ENCODE peak calls at places on chromosomes 1 and 21, in six cellular contexts. J is GM12878, W is K562, R is tibial nerve, I is sigmoid colon, D is transverse colon. Q is an unnamed sample. For H3K4me1 and H3K27me3, the result is how much of the 10 kb centered on the place peaks cover.

GRCh38 chr21:35150562-35151226 is 101.6 kb upstream of the RUNX1 start:
- DNase-seq in J (no peak), W (no peak), R (no peak), I (no peak), D (no peak), Q (no peak)

GRCh38 chr21:15706686-15707085 is 23.1 kb upstream of the USP25 start:
- DNase-seq in J (no peak), W (no peak), R (no peak), I (no peak), D (peak), Q (no peak)

GRCh38 chr1:39115271-39116110 is 89.0 kb upstream of the MACF1 start:
- DNase-seq in J (no peak), W (peak), R (no peak), I (no peak), D (no peak), Q (no peak)

GRCh38 chr1:218779341-218779831 is 394.3 kb upstream of the LYPLAL1 start:
- DNase-seq in J (no peak), W (no peak), R (no peak), I (no peak), D (no peak), Q (no peak)

GRCh38 chr1:228860911-228861829 is 125.9 kb downstream of the RHOU start:
- DNase-seq in J (peak), W (no peak), R (no peak), I (no peak), D (peak), Q (peak)

GRCh38 chr21:42809577-42810440 is 69.5 kb downstream of the WDR4 start:
- DNase-seq in J (no peak), W (no peak), R (no peak), I (no peak), D (no peak), Q (no peak)

GRCh38 chr1:116874622-116875277 is 35.0 kb upstream of the PTGFRN start:
- DNase-seq in J (no peak), W (no peak), R (no peak), I (no peak), D (no peak), Q (no peak)

GRCh38 chr1:12406218-12407021 is 176.6 kb downstream of the VPS13D start:
- DNase-seq in J (no peak), W (no peak), R (no peak), I (no peak), D (no peak), Q (no peak)

GRCh38 chr1:210541680-210542358 is 213.1 kb downstream of the HHAT start:
- DNase-seq in J (no peak), W (no peak), R (no peak), I (no peak), D (no peak), Q (no peak)

GRCh38 chr1:81097860-81098259 is 702.9 kb upstream of the ADGRL2 start:
- DNase-seq in J (no peak), W (no peak), R (no peak), I (no peak), D (no peak), Q (no peak)

GRCh38 chr1:3530086-3530930 is 75.8 kb downstream of the ARHGEF16 start:
- DNase-seq in J (no peak), W (no peak), R (no peak), I (no peak), D (peak), Q (no peak)

GRCh38 chr1:7538849-7539771 is 232.0 kb upstream of the VAMP3 start:
- DNase-seq in J (no peak), W (no peak), R (no peak), I (no peak), D (no peak), Q (no peak)

GRCh38 chr1:166165661-166166399 is 971 bp downstream of the FAM78B start:
- DNase-seq in J (no peak), W (no peak), R (no peak), I (no peak), D (peak), Q (peak)

GRCh38 chr1:69055223-69055622 is 512.5 kb upstream of the LRRC7 start:
- DNase-seq in J (no peak), W (no peak), R (no peak), I (no peak), D (no peak), Q (no peak)

GRCh38 chr1:38231941-38232340 is 185.3 kb upstream of the POU3F1 start:
- DNase-seq in J (no peak), W (no peak), R (no peak), I (no peak), D (no peak), Q (no peak)

GRCh38 chr1:233440952-233441401 is 113.5 kb downstream of the MAP3K21 start:
- DNase-seq in J (peak), W (peak), R (no peak), I (no peak), D (no peak), Q (no peak)

GRCh38 chr1:167720965-167721616 is 691 bp upstream of the MPZL1 start:
- DNase-seq in J (no peak), W (no peak), R (no peak), I (no peak), D (peak), Q (peak)

GRCh38 chr1:168032048-168032447 is 95.2 kb upstream of the MPC2 start:
- DNase-seq in J (no peak), W (no peak), R (no peak), I (no peak), D (no peak), Q (no peak)

GRCh38 chr1:40784141-40784770 is 669 bp downstream of the KCNQ4 start:
- DNase-seq in J (no peak), W (peak), R (no peak), I (no peak), D (no peak), Q (peak)

GRCh38 chr1:112995890-112996289 is 39.9 kb upstream of the SLC16A1 start:
- DNase-seq in J (no peak), W (no peak), R (no peak), I (no peak), D (no peak), Q (no peak)

GRCh38 chr1:220696863-220697231 is 6.7 kb downstream of the C1orf115 start:
- DNase-seq in J (no peak), W (no peak), R (no peak), I (no peak), D (no peak), Q (no peak)

GRCh38 chr1:91400133-91400725 is 4.4 kb downstream of the HFM1 start:
- DNase-seq in J (no peak), W (no peak), R (no peak), I (no peak), D (no peak), Q (no peak)

GRCh38 chr1:76093931-76094330 is 19.4 kb downstream of the ST6GALNAC3 start:
- DNase-seq in J (no peak), W (no peak), R (no peak), I (no peak), D (no peak), Q (no peak)

GRCh38 chr1:167493372-167493771 is 25.0 kb downstream of the CD247 start:
- DNase-seq in J (no peak), W (no peak), R (no peak), I (peak), D (no peak), Q (no peak)

GRCh38 chr1:27968692-27969091 is 8.9 kb downstream of the XKR8 start:
- DNase-seq in J (no peak), W (no peak), R (no peak), I (no peak), D (no peak), Q (no peak)

GRCh38 chr1:182054698-182055326 is 6.7 kb downstream of the ZNF648 start:
- DNase-seq in J (peak), W (peak), R (peak), I (no peak), D (peak), Q (peak)

GRCh38 chr1:145985502-145986439 is 10.6 kb downstream of the TXNIP start:
- DNase-seq in J (no peak), W (no peak), R (no peak), I (peak), D (no peak), Q (peak)

GRCh38 chr1:19374402-19374801 is 62.3 kb downstream of the SLC66A1 start:
- DNase-seq in J (no peak), W (peak), R (no peak), I (no peak), D (no peak), Q (no peak)

GRCh38 chr1:221961532-221962292 is 219.8 kb upstream of the DUSP10 start:
- DNase-seq in J (peak), W (peak), R (no peak), I (no peak), D (no peak), Q (peak)

GRCh38 chr1:7474786-7475502 is 296.2 kb upstream of the VAMP3 start:
- DNase-seq in J (no peak), W (peak), R (no peak), I (no peak), D (no peak), Q (peak)

GRCh38 chr1:114719424-114719787 is 2.8 kb upstream of the NRAS start:
- DNase-seq in J (no peak), W (no peak), R (no peak), I (no peak), D (no peak), Q (no peak)

GRCh38 chr1:41672641-41673313 is 188.3 kb upstream of the EDN2 start:
- DNase-seq in J (no peak), W (no peak), R (no peak), I (no peak), D (no peak), Q (no peak)

GRCh38 chr1:226644541-226645176 is 94.4 kb downstream of the ITPKB start:
- DNase-seq in J (no peak), W (no peak), R (no peak), I (peak), D (no peak), Q (no peak)

GRCh38 chr21:33229776-33230517 is at the start of gene IFNAR2:
- DNase-seq in J (no peak), W (peak), R (peak), I (peak), D (peak), Q (peak)

GRCh38 chr1:23395162-23395724 is 25.6 kb upstream of the ZNF436 start:
- DNase-seq in J (no peak), W (no peak), R (no peak), I (no peak), D (no peak), Q (no peak)

GRCh38 chr1:172674831-172675613 is 16.1 kb downstream of the FASLG start:
- DNase-seq in J (no peak), W (no peak), R (no peak), I (no peak), D (no peak), Q (no peak)

DNA sequence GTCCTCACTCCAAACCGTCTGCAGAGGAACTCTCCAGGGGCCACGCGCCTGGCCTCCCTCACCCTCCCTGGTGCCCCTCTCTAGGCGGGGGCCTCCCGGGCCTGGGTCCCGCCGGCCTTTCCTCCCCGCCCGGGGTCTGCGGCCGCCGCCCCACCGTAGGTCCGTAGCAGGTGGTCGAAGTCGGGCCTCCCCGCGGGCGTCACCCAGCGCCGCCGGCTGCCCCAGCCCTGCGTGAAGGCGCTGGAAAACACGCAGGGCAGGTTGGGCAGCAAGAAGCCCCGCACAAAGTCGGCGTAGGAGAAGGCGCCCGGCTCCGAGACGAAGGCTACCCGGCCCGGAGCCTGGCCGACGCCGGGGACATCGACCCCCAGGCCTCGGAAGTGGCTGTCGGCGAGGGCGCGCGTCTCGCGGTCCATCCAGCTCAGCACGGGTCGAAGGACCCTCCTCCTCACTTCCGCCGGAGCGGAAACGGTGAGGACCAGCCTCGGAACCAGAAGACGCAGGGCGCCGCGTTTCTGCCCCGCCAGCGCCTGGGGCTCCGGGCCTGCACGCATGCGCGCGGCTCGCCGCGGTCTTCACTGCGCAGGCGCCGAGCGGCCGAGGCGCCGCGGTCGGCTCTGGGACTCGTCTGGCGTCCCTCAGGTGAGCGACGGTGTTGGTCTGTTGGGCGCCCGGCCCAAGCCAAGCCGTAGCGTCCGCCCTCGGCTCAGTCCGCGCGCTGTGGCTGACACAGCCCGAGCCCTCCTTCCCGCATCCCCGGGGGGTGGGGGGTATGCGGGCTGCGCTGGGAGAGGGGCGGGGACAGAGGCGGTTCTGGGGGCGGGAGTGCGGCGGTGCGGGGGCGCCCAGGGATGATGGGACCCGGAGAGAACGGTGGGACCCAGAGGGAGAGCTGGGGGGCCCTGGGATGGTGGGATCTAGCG is at the start of the genes JMJD4 and SNAP47:
- DNase-seq in J (peak), W (peak), R (peak), I (peak), D (peak), Q (peak)
- TF ChIP-seq EP300 in J (no peak), W (peak), R (peak), I (no peak), D (no peak), Q (no peak)

DNA sequence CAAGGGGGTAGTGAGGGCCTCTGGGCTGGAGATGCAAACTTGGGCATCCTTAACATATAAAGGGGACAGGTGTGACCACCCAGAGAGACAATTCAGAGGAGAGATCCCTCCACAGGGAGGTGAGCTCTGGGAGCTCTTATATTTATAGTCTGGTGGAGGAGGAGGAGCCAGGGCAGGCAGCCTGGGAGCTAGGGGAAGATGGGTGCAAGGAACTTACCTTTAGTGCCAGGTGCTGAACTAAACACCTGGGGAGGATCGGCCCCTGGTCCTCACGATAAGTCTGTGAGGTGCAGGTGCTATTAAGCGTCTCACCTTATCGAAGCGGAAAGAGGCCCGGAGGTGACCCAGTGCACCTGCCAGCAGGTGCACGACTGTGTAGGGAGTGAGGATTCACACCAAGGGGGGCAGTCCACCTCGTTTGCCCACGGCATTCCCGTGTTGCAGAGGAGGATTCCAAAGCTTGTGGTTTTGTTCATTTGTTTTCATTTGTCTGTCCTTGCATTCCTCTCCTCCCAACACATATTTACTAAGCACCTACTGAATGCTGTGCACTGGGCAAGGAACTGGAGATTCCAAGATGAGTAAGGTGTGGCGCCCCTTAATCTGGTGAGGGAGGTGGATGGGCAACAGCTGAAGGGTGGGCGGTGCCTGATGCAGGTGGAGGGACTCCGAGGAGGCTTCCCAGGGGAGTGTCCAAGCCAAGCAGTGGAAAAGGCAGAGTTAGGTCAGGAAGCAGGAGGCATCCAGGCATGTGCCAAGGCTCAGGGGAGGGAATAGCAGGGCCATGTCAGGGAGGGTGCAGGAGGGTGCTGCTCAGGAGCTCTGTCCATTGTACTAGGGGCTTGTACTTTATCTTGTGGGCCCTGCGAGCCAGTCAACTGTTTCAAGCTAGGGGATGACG is 11.4 kb downstream of the ARHGEF10L start:
- DNase-seq in J (no peak), W (no peak), R (no peak), I (no peak), D (no peak), Q (no peak)
- H3K4me1 ChIP-seq in J (under half), W (under half), R (under half), I (under half), D (under half), Q (under half)

GRCh38 chr1:20381045-20381641 is 90.5 kb downstream of the VWA5B1 start:
- DNase-seq in J (no peak), W (no peak), R (no peak), I (peak), D (no peak), Q (no peak)
- H3K27me3 ChIP-seq in J (under half), W (under half), R (under half), I (under half), D (under half), Q (under half)

GRCh38 chr1:64041366-64042131 is 161.9 kb upstream of the UBE2U start:
- DNase-seq in J (no peak), W (no peak), R (no peak), I (no peak), D (no peak), Q (no peak)

GRCh38 chr1:64038119-64038518 is 165.3 kb upstream of the UBE2U start:
- DNase-seq in J (no peak), W (no peak), R (no peak), I (no peak), D (no peak), Q (no peak)

GRCh38 chr1:64042331-64043100 is 160.9 kb upstream of the UBE2U start:
- DNase-seq in J (no peak), W (no peak), R (no peak), I (peak), D (no peak), Q (peak)

GRCh38 chr1:64036549-64036948 is 166.9 kb upstream of the UBE2U start:
- DNase-seq in J (no peak), W (no peak), R (no peak), I (no peak), D (no peak), Q (no peak)

DNA sequence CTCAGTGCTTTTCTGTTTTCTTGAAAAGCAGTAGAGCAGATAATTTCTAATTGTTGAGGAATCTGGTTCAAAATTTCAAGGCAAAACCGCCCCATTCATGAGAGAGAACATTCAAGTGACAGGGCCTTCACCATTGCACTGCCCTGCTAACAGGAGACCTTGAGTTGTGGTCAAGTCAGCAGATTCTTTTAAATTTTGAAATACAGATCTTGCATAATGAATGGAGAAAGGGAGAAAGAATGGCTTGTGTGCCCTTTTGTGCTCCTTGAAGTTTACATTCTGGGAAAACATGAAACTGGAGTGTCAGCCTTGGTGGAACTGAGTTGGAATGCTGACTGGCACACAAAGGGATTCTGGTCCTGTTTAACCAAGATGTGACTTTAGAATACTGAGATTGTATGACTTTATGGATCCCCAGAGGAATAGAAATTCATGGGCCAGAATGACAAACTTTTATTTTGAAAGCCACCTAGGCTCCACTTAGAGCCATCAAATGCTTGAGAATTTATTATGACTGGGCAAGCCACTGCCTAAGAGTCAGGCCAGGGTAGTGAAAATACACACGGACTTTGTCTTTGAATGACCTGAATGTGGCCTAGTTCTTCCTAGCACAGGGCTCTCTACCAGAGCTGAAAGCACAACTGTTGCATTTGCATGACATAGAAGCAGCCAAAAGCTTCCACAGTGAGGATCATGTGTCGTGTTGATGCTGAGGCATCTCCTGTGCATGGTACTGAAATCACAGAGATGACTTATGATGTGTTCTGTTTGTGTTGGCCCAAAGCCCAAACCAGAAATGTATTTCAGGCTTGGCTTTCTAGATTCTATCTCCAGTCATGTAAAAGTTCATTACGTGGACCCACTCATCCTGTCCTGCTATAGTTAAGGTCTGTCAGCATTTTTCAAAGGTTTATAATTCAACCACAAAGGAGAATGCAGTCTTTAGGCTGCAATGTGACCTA is 164.2 kb upstream of the UBE2U start:
- DNase-seq in J (no peak), W (no peak), R (peak), I (peak), D (no peak), Q (no peak)
- TF ChIP-seq EP300 in J (no peak), W (no peak), R (peak), I (no peak), D (no peak), Q (no peak)

Q was measured in upper lobe of left lung.